ENCODE peak calls at places on chromosomes 11 and 22, in five cellular contexts. C, S, Q, P and V are unnamed samples.

GRCh38 chr22:37433786-37434185 is 6.5 kb upstream of the ELFN2 start:
- ATAC-seq in S (no peak), P (no peak), C (no peak), Q (no peak), V (no peak)

GRCh38 chr22:17842386-17842785 is 68.1 kb upstream of the BID start:
- ATAC-seq in S (no peak), P (peak), C (peak), Q (peak), V (no peak)

GRCh38 chr11:121479839-121480238 is 27.1 kb upstream of the SORL1-AS1 start:
- ATAC-seq in C (no peak), P (no peak), S (peak), Q (no peak), V (no peak)

GRCh38 chr22:41565403-41566054 is 4.7 kb downstream of the CSDC2 start:
- ATAC-seq in C (peak), Q (peak), S (peak), P (peak), V (peak)

GRCh38 chr11:78332174-78332866 is 85.3 kb downstream of the GAB2 start:
- ATAC-seq in P (peak), C (no peak), Q (no peak), S (no peak), V (no peak)

GRCh38 chr11:126305699-126306098 is 1.8 kb downstream of the DCPS start:
- ATAC-seq in Q (no peak), S (no peak), C (no peak), P (peak), V (no peak)

GRCh38 chr22:29205260-29205597 is 467 bp upstream of the EMID1 start:
- ATAC-seq in S (no peak), C (peak), Q (no peak), P (no peak), V (no peak)

GRCh38 chr11:100630898-100631297 is 56.2 kb upstream of the ARHGAP42 start:
- ATAC-seq in P (no peak), Q (peak), S (no peak), C (no peak), V (no peak)